ENCODE peak calls at places on chromosomes 12 and 14, in seven cellular contexts. One of them, this sample, is unnamed.

GRCh38 chr12:120089796-120090195 is 26.8 kb downstream of the RAB35 start:
- DNase-seq in PC-3: no peak
- DNase-seq in A549: no peak
- DNase-seq in ovary: no peak
- DNase-seq in T-helper 17 cell: no peak
- DNase-seq in fibroblast of lung: no peak
- DNase-seq in PC-9: no peak
- DNase-seq in this sample: no peak

GRCh38 chr12:43883311-43883710 is 47.4 kb downstream of the TMEM117 start:
- DNase-seq in PC-3: no peak
- DNase-seq in A549: no peak
- DNase-seq in ovary: no peak
- DNase-seq in T-helper 17 cell: no peak
- DNase-seq in fibroblast of lung: peak; percentile 7
- DNase-seq in PC-9: no peak
- DNase-seq in this sample: no peak

GRCh38 chr14:96693252-96693820 is 103.8 kb upstream of the VRK1 start:
- DNase-seq in PC-3: no peak
- DNase-seq in A549: no peak
- DNase-seq in ovary: no peak
- DNase-seq in T-helper 17 cell: no peak
- DNase-seq in fibroblast of lung: no peak
- DNase-seq in PC-9: no peak
- DNase-seq in this sample: no peak

GRCh38 chr14:30242742-30243141 is 315.1 kb upstream of the PRKD1 start:
- DNase-seq in PC-3: peak; percentile 22
- DNase-seq in A549: no peak
- DNase-seq in ovary: no peak
- DNase-seq in T-helper 17 cell: no peak
- DNase-seq in fibroblast of lung: no peak
- DNase-seq in PC-9: no peak
- DNase-seq in this sample: no peak

GRCh38 chr14:70018713-70019201 is 139.5 kb downstream of the SMOC1 start:
- DNase-seq in PC-3: no peak
- DNase-seq in A549: no peak
- DNase-seq in ovary: peak; percentile 60
- DNase-seq in T-helper 17 cell: no peak
- DNase-seq in fibroblast of lung: peak; percentile 16
- DNase-seq in PC-9: no peak
- DNase-seq in this sample: peak; percentile 10

GRCh38 chr14:81268016-81268416 is 47.3 kb upstream of the GTF2A1 start:
- DNase-seq in PC-3: peak; percentile 77
- DNase-seq in A549: peak; percentile 31
- DNase-seq in ovary: no peak
- DNase-seq in T-helper 17 cell: no peak
- DNase-seq in fibroblast of lung: peak; percentile 12
- DNase-seq in PC-9: no peak
- DNase-seq in this sample: no peak

GRCh38 chr12:126487581-126487980 is 1422.3 kb downstream of the AACS start:
- DNase-seq in PC-3: no peak
- DNase-seq in A549: no peak
- DNase-seq in ovary: no peak
- DNase-seq in T-helper 17 cell: no peak
- DNase-seq in fibroblast of lung: peak; percentile 64
- DNase-seq in PC-9: no peak
- DNase-seq in this sample: no peak

GRCh38 chr14:72590577-72590976 is 303.3 kb downstream of the DPF3 start:
- DNase-seq in PC-3: no peak
- DNase-seq in A549: no peak
- DNase-seq in ovary: no peak
- DNase-seq in T-helper 17 cell: no peak
- DNase-seq in fibroblast of lung: no peak
- DNase-seq in PC-9: no peak
- DNase-seq in this sample: no peak

GRCh38 chr12:1277905-1278304 is 286.9 kb downstream of the ERC1 start:
- DNase-seq in PC-3: no peak
- DNase-seq in A549: no peak
- DNase-seq in ovary: no peak
- DNase-seq in T-helper 17 cell: no peak
- DNase-seq in fibroblast of lung: no peak
- DNase-seq in PC-9: no peak
- DNase-seq in this sample: no peak

GRCh38 chr14:55715889-55716288 is 135.9 kb downstream of the KTN1 start:
- DNase-seq in PC-3: no peak
- DNase-seq in A549: no peak
- DNase-seq in ovary: no peak
- DNase-seq in T-helper 17 cell: no peak
- DNase-seq in fibroblast of lung: peak; percentile 88
- DNase-seq in PC-9: no peak
- DNase-seq in this sample: no peak

GRCh38 chr12:64824500-64825142 is at the start of gene TBC1D30:
- DNase-seq in PC-3: peak; percentile 52
- DNase-seq in A549: no peak
- DNase-seq in ovary: peak; percentile 10
- DNase-seq in T-helper 17 cell: no peak
- DNase-seq in fibroblast of lung: peak; percentile 22
- DNase-seq in PC-9: no peak
- DNase-seq in this sample: no peak

DNA sequence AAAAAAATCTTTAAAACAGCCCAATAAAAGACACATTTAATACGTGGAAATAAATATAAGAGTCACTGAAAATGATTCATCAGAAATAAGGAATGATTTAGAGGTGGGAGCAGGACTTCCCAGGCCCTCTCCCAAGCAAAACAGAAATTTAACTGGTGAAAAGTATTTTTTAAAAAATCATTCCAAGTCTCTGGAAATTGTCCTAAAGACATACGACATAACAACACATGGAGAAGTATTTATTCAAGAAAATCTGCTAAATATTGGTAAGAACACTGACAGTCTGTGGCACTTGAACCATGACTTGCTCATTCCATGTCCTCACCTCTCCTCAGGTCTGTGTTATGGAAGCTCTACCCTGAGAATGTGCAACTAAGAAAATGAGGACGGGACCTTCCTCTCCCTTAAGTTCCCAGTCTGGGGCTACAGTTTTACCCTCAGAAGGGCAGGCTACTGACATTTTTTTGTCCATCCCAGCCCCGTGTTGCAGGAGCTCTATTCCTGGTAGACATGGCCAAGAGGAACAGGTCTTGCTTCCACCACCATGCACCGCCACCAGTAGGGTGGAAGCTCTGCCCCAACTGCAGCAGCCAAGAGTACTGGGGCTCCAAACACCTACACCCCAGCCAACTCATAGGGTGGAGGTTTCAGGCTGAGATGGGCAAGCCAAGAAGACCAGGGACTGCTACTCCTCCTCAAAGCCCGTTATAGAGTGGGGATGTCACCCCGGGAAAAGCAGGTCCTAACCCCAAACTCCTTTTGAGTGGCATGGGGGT is 193.0 kb downstream of the CRADD start:
- DNase-seq in PC-3: no peak
- DNase-seq in A549: no peak
- DNase-seq in ovary: no peak
- DNase-seq in T-helper 17 cell: no peak
- DNase-seq in fibroblast of lung: no peak
- DNase-seq in PC-9: no peak
- DNase-seq in this sample: no peak
- H3K9me3 ChIP-seq in PC-3: peaks cover 38% of the 10 kb centered on the region
- H3K9me3 ChIP-seq in A549: peaks cover 60% of the 10 kb centered on the region
- H3K9me3 ChIP-seq in ovary: peaks cover 9% of the 10 kb centered on the region
- H3K9me3 ChIP-seq in T-helper 17 cell: peaks cover 14% of the 10 kb centered on the region
- H3K9me3 ChIP-seq in fibroblast of lung: no peaks in the 10 kb centered on the region
- H3K9me3 ChIP-seq in PC-9: peaks cover 20% of the 10 kb centered on the region
- H3K9me3 ChIP-seq in this sample: no peaks in the 10 kb centered on the region

DNA sequence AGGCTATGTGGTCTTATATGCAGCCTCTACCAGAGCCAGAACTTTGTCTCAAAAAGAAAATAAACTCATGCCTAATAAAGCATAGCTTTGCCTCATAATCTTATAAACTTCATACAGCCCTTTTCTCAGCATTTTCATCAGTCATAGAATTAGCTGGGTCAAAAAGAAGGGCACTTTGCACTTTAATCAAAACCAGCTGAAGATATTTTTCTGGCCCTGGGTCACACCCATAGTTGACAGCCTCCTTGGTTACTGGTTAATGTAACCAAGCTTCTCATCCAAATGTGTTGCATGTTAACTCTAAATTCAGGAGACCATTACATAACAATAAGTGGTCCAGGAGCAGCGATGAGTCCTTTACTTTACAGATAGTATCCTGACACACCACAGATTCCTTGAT is 558.2 kb downstream of the FLRT2 start:
- DNase-seq in PC-3: no peak
- DNase-seq in A549: no peak
- DNase-seq in ovary: no peak
- DNase-seq in T-helper 17 cell: no peak
- DNase-seq in fibroblast of lung: no peak
- DNase-seq in PC-9: no peak
- DNase-seq in this sample: no peak
- H3K9me3 ChIP-seq in PC-3: peaks cover 17% of the 10 kb centered on the region
- H3K9me3 ChIP-seq in A549: no peaks in the 10 kb centered on the region
- H3K9me3 ChIP-seq in ovary: no peaks in the 10 kb centered on the region
- H3K9me3 ChIP-seq in T-helper 17 cell: no peaks in the 10 kb centered on the region
- H3K9me3 ChIP-seq in fibroblast of lung: no peaks in the 10 kb centered on the region
- H3K9me3 ChIP-seq in PC-9: no peaks in the 10 kb centered on the region
- H3K9me3 ChIP-seq in this sample: no peaks in the 10 kb centered on the region

GRCh38 chr12:125015680-125016310 is 22.4 kb downstream of the BRI3BP start:
- DNase-seq in PC-3: no peak
- DNase-seq in A549: no peak
- DNase-seq in ovary: no peak
- DNase-seq in T-helper 17 cell: no peak
- DNase-seq in fibroblast of lung: peak; percentile 78
- DNase-seq in PC-9: no peak
- DNase-seq in this sample: no peak
- H3K9me3 ChIP-seq in PC-3: no peaks in the 10 kb centered on the region
- H3K9me3 ChIP-seq in A549: no peaks in the 10 kb centered on the region
- H3K9me3 ChIP-seq in ovary: no peaks in the 10 kb centered on the region
- H3K9me3 ChIP-seq in T-helper 17 cell: no peaks in the 10 kb centered on the region
- H3K9me3 ChIP-seq in fibroblast of lung: no peaks in the 10 kb centered on the region
- H3K9me3 ChIP-seq in PC-9: no peaks in the 10 kb centered on the region
- H3K9me3 ChIP-seq in this sample: no peaks in the 10 kb centered on the region

DNA sequence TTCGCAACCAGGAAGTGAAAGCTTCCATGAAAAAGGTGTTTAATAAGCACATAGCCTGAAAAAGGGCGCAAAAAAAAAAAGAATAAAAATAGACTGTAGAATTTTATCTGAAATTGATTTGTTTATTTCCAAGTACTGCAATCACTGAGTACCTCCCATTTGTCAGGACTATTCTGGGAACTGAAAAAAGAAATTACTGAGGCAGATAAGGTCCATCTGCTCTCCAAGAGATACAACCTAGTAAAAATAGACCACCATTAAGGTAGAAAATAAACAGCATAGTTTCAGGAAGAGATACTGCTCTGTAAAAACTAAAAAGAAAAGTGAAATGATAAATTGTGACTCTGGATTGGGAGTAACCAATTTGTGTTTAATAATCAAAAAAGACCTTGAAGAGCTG is 24.7 kb downstream of the OR4N2 start:
- DNase-seq in PC-3: no peak
- DNase-seq in A549: no peak
- DNase-seq in ovary: no peak
- DNase-seq in T-helper 17 cell: no peak
- DNase-seq in fibroblast of lung: no peak
- DNase-seq in PC-9: no peak
- DNase-seq in this sample: no peak
- H3K9me3 ChIP-seq in PC-3: peaks cover 9% of the 10 kb centered on the region
- H3K9me3 ChIP-seq in A549: no peaks in the 10 kb centered on the region
- H3K9me3 ChIP-seq in ovary: no peaks in the 10 kb centered on the region
- H3K9me3 ChIP-seq in T-helper 17 cell: no peaks in the 10 kb centered on the region
- H3K9me3 ChIP-seq in fibroblast of lung: no peaks in the 10 kb centered on the region
- H3K9me3 ChIP-seq in PC-9: no peaks in the 10 kb centered on the region
- H3K9me3 ChIP-seq in this sample: no peaks in the 10 kb centered on the region